ENCODE peak calls at places on chromosomes 1 and 21, in seven cellular contexts. S is IMR-90, I is mesenchymal stem cell, T is mesendoderm, N is neuronal stem cell, L is H1, Q is trophoblast cell. A is an unnamed sample.

GRCh38 chr1:3631865-3632264 is 7.0 kb downstream of the TPRG1L start:
- DNase-seq in S (no peak), I (no peak), T (no peak), N (no peak), L (no peak), Q (no peak), A (no peak)

GRCh38 chr1:170885551-170885950 is 49.8 kb upstream of the MROH9 start:
- DNase-seq in S (no peak), I (no peak), T (peak; percentile 4), N (no peak), L (no peak), Q (no peak), A (no peak)

GRCh38 chr1:203006948-203007871 is at the start of gene TMEM183A:
- DNase-seq in S (peak; percentile 97), I (peak; percentile 97), T (peak; percentile 99), N (peak; percentile 96), L (peak; percentile 90), Q (peak; percentile 97), A (peak; percentile 98)

GRCh38 chr1:193677874-193678273 is 491.5 kb upstream of the B3GALT2 start:
- DNase-seq in S (no peak), I (peak; percentile 13), T (no peak), N (no peak), L (no peak), Q (no peak), A (no peak)

GRCh38 chr1:56658254-56658653 is 13.1 kb downstream of the PRKAA2 start:
- DNase-seq in S (no peak), I (no peak), T (no peak), N (no peak), L (no peak), Q (no peak), A (no peak)

GRCh38 chr1:161176468-161177111 is 717 bp downstream of the B4GALT3 start:
- DNase-seq in S (no peak), I (no peak), T (no peak), N (no peak), L (no peak), Q (no peak), A (no peak)

GRCh38 chr1:114286179-114286578 is 132.5 kb upstream of the SYT6 start:
- DNase-seq in S (peak; percentile 31), I (no peak), T (no peak), N (no peak), L (no peak), Q (no peak), A (no peak)

GRCh38 chr1:25922633-25923567 is 16.7 kb upstream of the STMN1 start:
- DNase-seq in S (no peak), I (peak; percentile 33), T (peak; percentile 91), N (peak; percentile 45), L (no peak), Q (no peak), A (peak; percentile 74)

GRCh38 chr1:14160766-14161165 is 437.7 kb upstream of the KAZN start:
- DNase-seq in S (no peak), I (no peak), T (no peak), N (no peak), L (no peak), Q (peak; percentile 24), A (no peak)

GRCh38 chr1:172322219-172323061 is 98.0 kb upstream of the C1orf105 start:
- DNase-seq in S (peak; percentile 88), I (peak; percentile 89), T (peak; percentile 34), N (no peak), L (no peak), Q (no peak), A (no peak)

GRCh38 chr1:172323666-172324065 is 96.8 kb upstream of the C1orf105 start:
- DNase-seq in S (no peak), I (no peak), T (no peak), N (no peak), L (no peak), Q (no peak), A (no peak)

GRCh38 chr1:172325562-172325961 is 94.9 kb upstream of the C1orf105 start:
- DNase-seq in S (peak; percentile 67), I (peak; percentile 33), T (no peak), N (no peak), L (no peak), Q (peak; percentile 29), A (no peak)

GRCh38 chr1:172321429-172321828 is 99.1 kb upstream of the C1orf105 start:
- DNase-seq in S (peak; percentile 66), I (peak; percentile 71), T (no peak), N (no peak), L (no peak), Q (no peak), A (no peak)

DNA sequence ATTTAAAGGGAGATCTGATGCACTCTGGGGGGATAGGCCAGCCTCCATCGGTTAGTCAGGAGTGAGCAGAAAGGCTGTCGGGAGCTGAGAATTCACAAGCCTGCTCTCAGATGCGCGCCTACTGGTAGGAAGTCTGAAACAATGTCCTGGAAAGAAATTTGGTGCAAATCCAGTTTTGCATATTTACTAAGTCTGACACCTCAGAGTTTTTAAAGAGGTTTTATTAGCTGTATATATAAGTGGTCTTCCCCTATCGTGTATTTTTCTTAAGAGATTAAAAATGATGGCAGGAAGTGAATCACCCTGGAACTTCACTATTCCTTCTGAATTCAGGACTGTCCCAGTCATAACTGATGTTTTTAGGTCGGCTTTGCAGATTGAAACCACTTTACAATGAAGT is 99.8 kb upstream of the C1orf105 start:
- DNase-seq in S (peak; percentile 64), I (peak; percentile 79), T (no peak), N (no peak), L (no peak), Q (no peak), A (no peak)
- H2BK120ac ChIP-seq in S (peak overlapping the region; percentile 73), I (peak overlapping the region; percentile 61), T (no peak overlapping the region), N (no peak overlapping the region), L (no peak overlapping the region), Q (no peak overlapping the region), A (no peak overlapping the region)

DNA sequence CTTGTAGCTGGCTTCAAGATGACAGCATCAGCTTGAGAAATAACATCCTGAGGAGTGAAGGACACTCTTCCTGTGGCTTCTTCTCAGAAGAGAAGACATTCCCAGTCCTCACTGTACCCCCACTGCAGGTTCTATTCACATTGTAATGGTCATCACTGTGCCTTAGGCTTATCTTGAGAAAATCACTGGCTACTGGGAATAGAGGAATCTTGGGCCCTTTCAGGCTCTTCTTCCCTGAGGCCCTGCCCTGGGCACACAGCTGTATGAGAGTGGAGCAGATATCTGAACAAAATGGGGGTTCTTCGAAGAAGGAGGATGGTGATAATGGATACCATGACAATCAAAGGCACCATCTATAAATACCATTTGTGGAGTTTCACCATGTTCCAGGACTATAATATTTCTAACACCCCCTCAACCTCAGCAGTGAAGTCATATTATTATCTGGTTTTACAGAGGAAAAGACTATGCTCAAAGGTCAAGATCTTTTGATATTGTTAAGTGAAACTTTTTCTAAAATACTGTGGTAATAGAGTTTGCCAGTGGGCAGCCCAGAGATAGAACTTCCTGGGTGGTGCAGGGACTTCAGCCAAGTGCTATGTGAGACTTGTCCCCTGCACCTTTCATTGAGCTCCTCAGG is 143.1 kb upstream of the KCNE2 start:
- DNase-seq in S (no peak), I (no peak), T (no peak), N (no peak), L (no peak), Q (peak; percentile 75), A (no peak)
- H2BK5ac ChIP-seq in S (no peak overlapping the region), I (no peak overlapping the region), T (no peak overlapping the region), N (no peak overlapping the region), L (no peak overlapping the region), Q (no peak overlapping the region), A (no peak overlapping the region)

GRCh38 chr1:67590329-67590728 is 94.7 kb upstream of the GADD45A start:
- DNase-seq in S (peak; percentile 45), I (peak; percentile 46), T (no peak), N (no peak), L (no peak), Q (no peak), A (no peak)
- H2BK120ac ChIP-seq in S (no peak overlapping the region), I (no peak overlapping the region), T (no peak overlapping the region), N (no peak overlapping the region), L (no peak overlapping the region), Q (no peak overlapping the region), A (no peak overlapping the region)

GRCh38 chr1:82001345-82001744 is 200.6 kb downstream of the ADGRL2 start:
- DNase-seq in S (no peak), I (no peak), T (peak; percentile 43), N (no peak), L (no peak), Q (no peak), A (no peak)
- H2BK5ac ChIP-seq in S (no peak overlapping the region), I (no peak overlapping the region), T (no peak overlapping the region), N (no peak overlapping the region), L (no peak overlapping the region), Q (no peak overlapping the region), A (no peak overlapping the region)

GRCh38 chr1:198437352-198437751 is 103.1 kb downstream of the ATP6V1G3 start:
- DNase-seq in S (peak; percentile 54), I (no peak), T (no peak), N (no peak), L (no peak), Q (no peak), A (no peak)
- H2BK120ac ChIP-seq in S (no peak overlapping the region), I (no peak overlapping the region), T (no peak overlapping the region), N (no peak overlapping the region), L (no peak overlapping the region), Q (no peak overlapping the region), A (no peak overlapping the region)